ENCODE peak calls at places on chromosomes 6 and 20, in seven cellular contexts. One of them, this sample, is unnamed.

GRCh38 chr20:64041781-64042771 is 6.1 kb downstream of the C20orf204 start:
- DNase-seq in omental fat pad: no peak
- DNase-seq in GM06990: no peak
- DNase-seq in progenitor cell of endocrine pancreas: no peak
- DNase-seq in PC-3: peak
- DNase-seq in heart right ventricle: no peak
- DNase-seq in psoas muscle: no peak
- DNase-seq in this sample: no peak

GRCh38 chr6:170480045-170480714 is 72.9 kb downstream of the PSMB1 start:
- DNase-seq in omental fat pad: no peak
- DNase-seq in GM06990: no peak
- DNase-seq in progenitor cell of endocrine pancreas: no peak
- DNase-seq in PC-3: no peak
- DNase-seq in heart right ventricle: no peak
- DNase-seq in psoas muscle: no peak
- DNase-seq in this sample: no peak

GRCh38 chr6:148593130-148593812 is 153.6 kb upstream of the UST start:
- DNase-seq in omental fat pad: no peak
- DNase-seq in GM06990: no peak
- DNase-seq in progenitor cell of endocrine pancreas: no peak
- DNase-seq in PC-3: peak
- DNase-seq in heart right ventricle: peak
- DNase-seq in psoas muscle: no peak
- DNase-seq in this sample: no peak

GRCh38 chr6:26022166-26022510 is 59.5 kb downstream of the TRIM38 start:
- DNase-seq in omental fat pad: no peak
- DNase-seq in GM06990: no peak
- DNase-seq in progenitor cell of endocrine pancreas: no peak
- DNase-seq in PC-3: peak
- DNase-seq in heart right ventricle: no peak
- DNase-seq in psoas muscle: no peak
- DNase-seq in this sample: peak

GRCh38 chr20:51529758-51530157 is 12.8 kb downstream of the NFATC2 start:
- DNase-seq in omental fat pad: no peak
- DNase-seq in GM06990: no peak
- DNase-seq in progenitor cell of endocrine pancreas: no peak
- DNase-seq in PC-3: no peak
- DNase-seq in heart right ventricle: no peak
- DNase-seq in psoas muscle: no peak
- DNase-seq in this sample: no peak

GRCh38 chr6:169824021-169824420 is 72.6 kb downstream of the ERMARD start:
- DNase-seq in omental fat pad: no peak
- DNase-seq in GM06990: no peak
- DNase-seq in progenitor cell of endocrine pancreas: no peak
- DNase-seq in PC-3: no peak
- DNase-seq in heart right ventricle: no peak
- DNase-seq in psoas muscle: no peak
- DNase-seq in this sample: no peak

GRCh38 chr6:44309092-44309491 is 4.1 kb downstream of the AARS2 start:
- DNase-seq in omental fat pad: no peak
- DNase-seq in GM06990: no peak
- DNase-seq in progenitor cell of endocrine pancreas: no peak
- DNase-seq in PC-3: no peak
- DNase-seq in heart right ventricle: peak
- DNase-seq in psoas muscle: no peak
- DNase-seq in this sample: no peak

GRCh38 chr6:147910254-147910653 is 401.8 kb downstream of the SAMD5 start:
- DNase-seq in omental fat pad: no peak
- DNase-seq in GM06990: no peak
- DNase-seq in progenitor cell of endocrine pancreas: no peak
- DNase-seq in PC-3: no peak
- DNase-seq in heart right ventricle: no peak
- DNase-seq in psoas muscle: no peak
- DNase-seq in this sample: no peak

GRCh38 chr6:129345890-129346289 is 364.1 kb downstream of the ARHGAP18 start:
- DNase-seq in omental fat pad: no peak
- DNase-seq in GM06990: no peak
- DNase-seq in progenitor cell of endocrine pancreas: no peak
- DNase-seq in PC-3: peak
- DNase-seq in heart right ventricle: no peak
- DNase-seq in psoas muscle: no peak
- DNase-seq in this sample: no peak

DNA sequence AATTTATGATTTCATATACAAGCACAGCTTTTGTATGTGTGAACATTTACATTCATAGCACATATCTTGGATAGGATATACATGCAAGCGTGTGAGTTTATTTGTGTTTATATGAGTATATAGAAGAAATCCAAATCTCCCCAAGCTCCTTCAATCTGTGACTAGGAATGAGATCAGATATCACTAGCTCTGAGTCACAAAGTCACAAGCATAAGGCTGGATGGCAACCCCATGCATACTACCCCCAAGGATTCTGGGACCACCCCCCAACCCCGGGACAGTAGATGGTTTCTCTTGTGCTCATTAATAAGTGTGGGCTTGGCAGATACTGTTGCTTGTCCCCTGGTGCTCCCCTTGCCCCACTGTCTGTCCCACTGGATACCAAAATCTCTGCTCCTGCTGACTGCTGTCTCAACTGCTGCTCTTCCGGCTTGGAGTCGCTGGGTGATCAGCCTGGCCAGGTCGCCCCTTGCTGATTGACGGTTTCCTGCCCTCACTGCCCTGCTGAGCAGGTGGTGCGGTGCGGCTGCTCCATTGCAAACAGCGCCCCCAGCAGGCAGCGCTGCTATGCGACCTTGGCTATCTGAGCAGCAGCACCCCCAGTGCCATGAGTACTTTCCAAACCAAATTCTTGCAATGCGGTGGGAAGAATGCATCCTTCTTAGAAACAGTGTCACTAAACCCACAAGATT is 279.4 kb downstream of the CD83 start:
- DNase-seq in omental fat pad: no peak
- DNase-seq in GM06990: peak
- DNase-seq in progenitor cell of endocrine pancreas: no peak
- DNase-seq in PC-3: peak
- DNase-seq in heart right ventricle: no peak
- DNase-seq in psoas muscle: peak
- DNase-seq in this sample: peak
- TF ChIP-seq CTCF in omental fat pad: no peak
- TF ChIP-seq CTCF in GM06990: peak
- TF ChIP-seq CTCF in progenitor cell of endocrine pancreas: peak
- TF ChIP-seq CTCF in PC-3: peak
- TF ChIP-seq CTCF in heart right ventricle: peak
- TF ChIP-seq CTCF in psoas muscle: peak
- TF ChIP-seq CTCF in this sample: peak

GRCh38 chr6:120056085-120056484 is 706.5 kb upstream of the MAN1A1 start:
- DNase-seq in omental fat pad: no peak
- DNase-seq in GM06990: peak
- DNase-seq in progenitor cell of endocrine pancreas: no peak
- DNase-seq in PC-3: peak
- DNase-seq in heart right ventricle: no peak
- DNase-seq in psoas muscle: peak
- DNase-seq in this sample: peak
- TF ChIP-seq CTCF in omental fat pad: no peak
- TF ChIP-seq CTCF in GM06990: peak
- TF ChIP-seq CTCF in progenitor cell of endocrine pancreas: peak
- TF ChIP-seq CTCF in PC-3: peak
- TF ChIP-seq CTCF in heart right ventricle: peak
- TF ChIP-seq CTCF in psoas muscle: no peak
- TF ChIP-seq CTCF in this sample: peak

DNA sequence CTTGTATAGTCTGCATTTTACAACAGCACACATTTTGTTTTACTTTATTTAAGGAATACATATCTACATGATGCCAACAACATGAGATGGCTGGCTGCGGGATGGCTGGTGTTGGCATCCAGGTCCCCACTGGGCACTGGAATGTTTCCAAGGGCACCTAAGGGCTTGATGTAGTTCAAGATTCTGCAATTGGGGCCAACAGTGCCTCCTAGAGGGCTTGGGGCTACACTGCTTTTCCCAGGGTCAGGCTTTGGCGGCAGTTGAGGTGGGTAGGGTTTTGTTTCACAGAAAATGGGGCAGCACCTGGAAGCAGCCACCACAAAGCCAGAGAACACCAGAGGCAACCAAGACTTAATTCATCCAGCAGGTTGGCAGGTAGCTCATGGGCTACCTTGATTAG is 202.2 kb upstream of the PRND start:
- DNase-seq in omental fat pad: no peak
- DNase-seq in GM06990: no peak
- DNase-seq in progenitor cell of endocrine pancreas: no peak
- DNase-seq in PC-3: peak
- DNase-seq in heart right ventricle: no peak
- DNase-seq in psoas muscle: no peak
- DNase-seq in this sample: peak
- TF ChIP-seq CTCF in omental fat pad: no peak
- TF ChIP-seq CTCF in GM06990: peak
- TF ChIP-seq CTCF in progenitor cell of endocrine pancreas: peak
- TF ChIP-seq CTCF in PC-3: peak
- TF ChIP-seq CTCF in heart right ventricle: peak
- TF ChIP-seq CTCF in psoas muscle: no peak
- TF ChIP-seq CTCF in this sample: peak

GRCh38 chr6:52571099-52571755 is 5.6 kb downstream of the TRAM2 start:
- DNase-seq in omental fat pad: no peak
- DNase-seq in GM06990: no peak
- DNase-seq in progenitor cell of endocrine pancreas: no peak
- DNase-seq in PC-3: no peak
- DNase-seq in heart right ventricle: no peak
- DNase-seq in psoas muscle: no peak
- DNase-seq in this sample: no peak

GRCh38 chr6:52575490-52575868 is 1.4 kb downstream of the TRAM2 start:
- DNase-seq in omental fat pad: no peak
- DNase-seq in GM06990: no peak
- DNase-seq in progenitor cell of endocrine pancreas: no peak
- DNase-seq in PC-3: no peak
- DNase-seq in heart right ventricle: no peak
- DNase-seq in psoas muscle: no peak
- DNase-seq in this sample: no peak

GRCh38 chr6:52574709-52575489 is 2.0 kb downstream of the TRAM2 start:
- DNase-seq in omental fat pad: no peak
- DNase-seq in GM06990: no peak
- DNase-seq in progenitor cell of endocrine pancreas: no peak
- DNase-seq in PC-3: no peak
- DNase-seq in heart right ventricle: no peak
- DNase-seq in psoas muscle: no peak
- DNase-seq in this sample: peak

GRCh38 chr6:52572536-52572935 is 4.3 kb downstream of the TRAM2 start:
- DNase-seq in omental fat pad: no peak
- DNase-seq in GM06990: no peak
- DNase-seq in progenitor cell of endocrine pancreas: no peak
- DNase-seq in PC-3: no peak
- DNase-seq in heart right ventricle: no peak
- DNase-seq in psoas muscle: no peak
- DNase-seq in this sample: no peak

DNA sequence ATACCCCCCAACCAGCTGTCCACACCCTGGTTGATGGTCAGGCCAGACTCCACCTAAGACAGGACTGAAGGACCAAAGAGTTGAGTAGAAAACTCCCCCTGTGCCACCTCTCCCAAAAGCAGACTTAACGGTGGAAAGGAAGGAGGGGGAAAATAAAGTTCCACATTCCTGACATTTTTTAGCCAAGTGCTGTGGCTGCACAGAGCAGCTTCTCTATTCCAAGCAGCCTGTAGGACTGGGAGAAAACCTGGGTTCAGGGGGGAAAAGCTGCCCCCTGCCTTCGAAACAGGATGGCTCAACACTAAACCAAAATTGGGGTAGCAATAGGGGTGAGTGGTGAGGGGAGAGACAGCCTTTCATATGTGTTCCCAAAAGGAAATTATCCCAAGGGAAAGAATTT is 3.6 kb downstream of the TRAM2 start:
- DNase-seq in omental fat pad: no peak
- DNase-seq in GM06990: no peak
- DNase-seq in progenitor cell of endocrine pancreas: no peak
- DNase-seq in PC-3: peak
- DNase-seq in heart right ventricle: no peak
- DNase-seq in psoas muscle: no peak
- DNase-seq in this sample: no peak
- TF ChIP-seq CTCF in omental fat pad: no peak
- TF ChIP-seq CTCF in GM06990: no peak
- TF ChIP-seq CTCF in progenitor cell of endocrine pancreas: no peak
- TF ChIP-seq CTCF in PC-3: no peak
- TF ChIP-seq CTCF in heart right ventricle: no peak
- TF ChIP-seq CTCF in psoas muscle: no peak
- TF ChIP-seq CTCF in this sample: no peak

GRCh38 chr6:125733516-125734300 is 15.7 kb upstream of the HEY2 start:
- DNase-seq in omental fat pad: no peak
- DNase-seq in GM06990: no peak
- DNase-seq in progenitor cell of endocrine pancreas: no peak
- DNase-seq in PC-3: no peak
- DNase-seq in heart right ventricle: no peak
- DNase-seq in psoas muscle: no peak
- DNase-seq in this sample: no peak

GRCh38 chr6:125728739-125729138 is 20.7 kb upstream of the HEY2 start:
- DNase-seq in omental fat pad: no peak
- DNase-seq in GM06990: no peak
- DNase-seq in progenitor cell of endocrine pancreas: no peak
- DNase-seq in PC-3: no peak
- DNase-seq in heart right ventricle: no peak
- DNase-seq in psoas muscle: no peak
- DNase-seq in this sample: no peak

GRCh38 chr6:125738276-125738675 is 11.2 kb upstream of the HEY2 start:
- DNase-seq in omental fat pad: no peak
- DNase-seq in GM06990: no peak
- DNase-seq in progenitor cell of endocrine pancreas: no peak
- DNase-seq in PC-3: no peak
- DNase-seq in heart right ventricle: no peak
- DNase-seq in psoas muscle: no peak
- DNase-seq in this sample: no peak

GRCh38 chr6:125729983-125730382 is 19.4 kb upstream of the HEY2 start:
- DNase-seq in omental fat pad: no peak
- DNase-seq in GM06990: no peak
- DNase-seq in progenitor cell of endocrine pancreas: no peak
- DNase-seq in PC-3: no peak
- DNase-seq in heart right ventricle: no peak
- DNase-seq in psoas muscle: no peak
- DNase-seq in this sample: no peak

GRCh38 chr6:125732398-125732797 is 17.0 kb upstream of the HEY2 start:
- DNase-seq in omental fat pad: no peak
- DNase-seq in GM06990: no peak
- DNase-seq in progenitor cell of endocrine pancreas: no peak
- DNase-seq in PC-3: no peak
- DNase-seq in heart right ventricle: no peak
- DNase-seq in psoas muscle: no peak
- DNase-seq in this sample: no peak
- TF ChIP-seq CTCF in omental fat pad: no peak
- TF ChIP-seq CTCF in GM06990: no peak
- TF ChIP-seq CTCF in progenitor cell of endocrine pancreas: no peak
- TF ChIP-seq CTCF in PC-3: no peak
- TF ChIP-seq CTCF in heart right ventricle: no peak
- TF ChIP-seq CTCF in psoas muscle: no peak
- TF ChIP-seq CTCF in this sample: no peak

This sample was measured in GM20000.